ENCODE peak calls at places on chromosomes 16 and 17, in eight cellular contexts. Q is effector CD8-positive, alpha-beta T cell; B is PC-3; R is foreskin fibroblast; U is NCI-H1694 treated with DMSO at 0.1 percent for 48 hours; J is glutamatergic neuron; D is activated CD8-positive, alpha-beta memory T cell treated with anti-CD3 and anti-CD28 coated beads for 1 hour; O is Right ventricle myocardium superior. V is an unnamed sample.

GRCh38 chr16:55568151-55568693 is 1.7 kb downstream of the CAPNS2 start:
- DNase-seq in B (no peak), O (no peak), D (no peak), J (no peak), Q (no peak), U (no peak), R (no peak), V (no peak)

GRCh38 chr17:348692-349425 is 3.7 kb downstream of the RPH3AL start:
- DNase-seq in D (no peak), B (no peak), R (no peak), Q (no peak), O (peak), U (no peak), J (no peak), V (no peak)

GRCh38 chr16:5706206-5706605 is 608.6 kb upstream of the EEF2KMT start:
- DNase-seq in O (no peak), J (no peak), D (no peak), Q (no peak), U (no peak), R (no peak), B (no peak), V (no peak)

GRCh38 chr17:34542700-34543336 is 36.6 kb upstream of the TMEM132E start:
- DNase-seq in J (no peak), B (peak), O (no peak), Q (peak), U (peak), R (peak), D (peak), V (no peak)

GRCh38 chr17:66990047-66990446 is 25.5 kb downstream of the CACNG4 start:
- DNase-seq in B (no peak), D (no peak), U (no peak), Q (no peak), J (no peak), O (no peak), R (no peak), V (no peak)

GRCh38 chr16:1314399-1315068 is 5.1 kb downstream of the UBE2I start:
- DNase-seq in O (no peak), D (no peak), U (no peak), B (no peak), Q (no peak), R (no peak), J (no peak), V (no peak)

GRCh38 chr16:19071811-19072777 is 4.7 kb downstream of the COQ7 start:
- DNase-seq in U (peak), Q (peak), B (peak), D (no peak), J (peak), R (peak), O (peak), V (peak)

GRCh38 chr17:39221572-39221971 is 4.2 kb downstream of the STAC2 start:
- DNase-seq in Q (no peak), D (no peak), R (no peak), O (no peak), J (no peak), B (no peak), U (no peak), V (no peak)

GRCh38 chr17:18247613-18248001 is 10.9 kb downstream of the FLII start:
- DNase-seq in U (no peak), B (no peak), O (peak), J (no peak), R (no peak), D (no peak), Q (no peak), V (no peak)

GRCh38 chr16:84775262-84775810 is 44.4 kb upstream of the CRISPLD2 start:
- DNase-seq in U (no peak), D (no peak), Q (no peak), R (no peak), O (no peak), J (no peak), B (no peak), V (no peak)

GRCh38 chr17:50055426-50056216 is at the start of gene ITGA3:
- DNase-seq in B (peak), D (no peak), R (peak), Q (peak), J (peak), O (peak), U (no peak), V (no peak)

GRCh38 chr17:57407287-57408063 is 151.2 kb downstream of the MSI2 start:
- DNase-seq in D (no peak), O (no peak), Q (no peak), J (no peak), U (no peak), B (peak), R (no peak), V (no peak)

GRCh38 chr16:48948911-48949310 is 332.7 kb downstream of the CBLN1 start:
- DNase-seq in Q (no peak), U (no peak), J (no peak), R (no peak), O (no peak), D (no peak), B (no peak), V (no peak)

GRCh38 chr17:41013606-41014005 is 4.7 kb upstream of the KRTAP3-1 start:
- DNase-seq in O (no peak), B (no peak), D (no peak), R (peak), J (no peak), Q (no peak), U (no peak), V (peak)

GRCh38 chr17:32518856-32519768 is 32.3 kb downstream of the CDK5R1 start:
- DNase-seq in B (peak), U (peak), J (peak), R (no peak), D (no peak), Q (peak), O (peak), V (peak)

GRCh38 chr16:28846933-28847273 is 755 bp upstream of the TUFM start:
- DNase-seq in J (no peak), D (no peak), B (no peak), R (no peak), U (no peak), Q (no peak), O (peak), V (no peak)

GRCh38 chr16:72791786-72792185 is 256.1 kb downstream of the ZFHX3 start:
- DNase-seq in R (no peak), J (no peak), Q (no peak), O (no peak), U (no peak), D (no peak), B (no peak), V (no peak)

GRCh38 chr16:31010539-31010938 is at the start of gene STX1B:
- DNase-seq in D (peak), O (no peak), B (no peak), Q (peak), U (peak), R (peak), J (peak), V (peak)

GRCh38 chr17:38751144-38751802 is 1.3 kb upstream of the PSMB3 start:
- DNase-seq in Q (no peak), O (no peak), D (no peak), U (peak), R (no peak), B (peak), J (no peak), V (no peak)

GRCh38 chr17:57692770-57693169 is 52.3 kb downstream of the CCDC182 start:
- DNase-seq in R (no peak), U (no peak), J (no peak), B (no peak), O (no peak), Q (no peak), D (no peak), V (no peak)

GRCh38 chr16:87570938-87571867 is 31.1 kb upstream of the JPH3 start:
- DNase-seq in U (no peak), R (peak), O (peak), D (no peak), B (peak), J (peak), Q (no peak), V (no peak)

GRCh38 chr17:7296189-7296861 is 1.9 kb upstream of the YBX2 start:
- DNase-seq in B (peak), R (peak), U (peak), J (peak), D (no peak), O (peak), Q (peak), V (peak)

GRCh38 chr17:41910701-41911391 is 7.9 kb downstream of the ACLY start:
- DNase-seq in O (no peak), B (peak), Q (no peak), D (no peak), U (no peak), R (peak), J (no peak), V (no peak)

GRCh38 chr17:42775534-42776098 is 2.4 kb downstream of the VPS25 start:
- DNase-seq in Q (no peak), U (no peak), B (no peak), R (no peak), D (no peak), O (no peak), J (no peak), V (no peak)

GRCh38 chr17:9360610-9361571 is 214.7 kb downstream of the STX8 start:
- DNase-seq in Q (no peak), U (no peak), O (no peak), R (peak), J (no peak), B (peak), D (no peak), V (no peak)

GRCh38 chr16:55367796-55368195 is 43.8 kb downstream of the IRX6 start:
- DNase-seq in B (no peak), J (no peak), Q (no peak), D (no peak), O (no peak), U (no peak), R (peak), V (no peak)

GRCh38 chr17:50514936-50515702 is 6.9 kb downstream of the MYCBPAP start:
- DNase-seq in B (no peak), Q (no peak), U (no peak), D (no peak), R (peak), J (no peak), O (peak), V (no peak)

GRCh38 chr16:55437627-55438026 is 41.4 kb upstream of the MMP2 start:
- DNase-seq in B (no peak), O (no peak), D (no peak), Q (no peak), U (peak), R (peak), J (no peak), V (no peak)

GRCh38 chr16:78060295-78060694 is 37.9 kb downstream of the CLEC3A start:
- DNase-seq in B (no peak), O (no peak), R (no peak), U (no peak), Q (no peak), J (no peak), D (no peak), V (no peak)

GRCh38 chr17:76032073-76032779 is 5.1 kb upstream of the EVPL start:
- DNase-seq in O (no peak), Q (no peak), J (no peak), R (no peak), D (no peak), U (no peak), B (peak), V (no peak)

GRCh38 chr17:76384987-76385891 is 830 bp downstream of the SPHK1 start:
- DNase-seq in R (peak), B (peak), O (peak), U (no peak), Q (no peak), J (peak), D (no peak), V (no peak)

GRCh38 chr17:64625541-64625940 is 36.6 kb downstream of the SMURF2 start:
- DNase-seq in D (no peak), U (no peak), R (no peak), J (no peak), Q (no peak), O (no peak), B (no peak), V (no peak)

GRCh38 chr16:16127469-16128116 is 95.7 kb downstream of the ABCC6 start:
- DNase-seq in Q (peak), U (peak), R (peak), O (peak), B (peak), D (peak), J (peak), V (peak)

GRCh38 chr17:6592193-6592592 is 35.8 kb upstream of the PITPNM3 start:
- DNase-seq in J (no peak), Q (no peak), U (no peak), D (no peak), O (no peak), B (peak), R (no peak), V (no peak)

GRCh38 chr16:56625943-56626654 is 518 bp downstream of the MT1E start:
- DNase-seq in U (no peak), B (no peak), Q (no peak), J (no peak), D (no peak), R (peak), O (peak), V (no peak)

GRCh38 chr16:29816694-29817441 is 916 bp downstream of the PAGR1 start:
- DNase-seq in J (peak), U (no peak), R (peak), B (peak), Q (peak), D (no peak), O (peak), V (no peak)

GRCh38 chr17:34817252-34817651 is 144.0 kb downstream of the CCT6B start:
- DNase-seq in J (no peak), R (no peak), Q (no peak), O (no peak), D (no peak), U (no peak), B (no peak), V (no peak)

GRCh38 chr17:19736071-19736470 is 12.0 kb downstream of the ALDH3A1 start:
- DNase-seq in D (no peak), R (no peak), U (no peak), Q (no peak), O (no peak), J (no peak), B (no peak), V (no peak)